ENCODE peak calls at places on chromosomes 1 and 21, in seven cellular contexts. One of them, this sample, is unnamed.

GRCh38 chr1:36326499-36326898 is 3.1 kb upstream of the EVA1B start:
- DNase-seq in NB4: no peak
- DNase-seq in SK-N-SH: no peak
- DNase-seq in WTC11: no peak
- DNase-seq in A549: no peak
- DNase-seq in K562: peak
- DNase-seq in endothelial cell of umbilical vein: no peak
- DNase-seq in this sample: no peak

GRCh38 chr21:43322805-43323204 is 104.1 kb downstream of the SIK1 start:
- DNase-seq in WTC11: no peak
- DNase-seq in K562: no peak
- DNase-seq in SK-N-SH: no peak
- DNase-seq in A549: no peak
- DNase-seq in NB4: peak
- DNase-seq in endothelial cell of umbilical vein: no peak
- DNase-seq in this sample: no peak

GRCh38 chr1:23100074-23100748 is 68.4 kb downstream of the LUZP1 start:
- DNase-seq in WTC11: no peak
- DNase-seq in NB4: peak
- DNase-seq in A549: peak
- DNase-seq in K562: no peak
- DNase-seq in endothelial cell of umbilical vein: peak
- DNase-seq in SK-N-SH: peak
- DNase-seq in this sample: no peak

GRCh38 chr1:246117066-246117791 is 389.9 kb downstream of the SMYD3 start:
- DNase-seq in endothelial cell of umbilical vein: peak
- DNase-seq in K562: peak
- DNase-seq in NB4: peak
- DNase-seq in WTC11: peak
- DNase-seq in SK-N-SH: peak
- DNase-seq in A549: peak
- DNase-seq in this sample: no peak

GRCh38 chr21:34511154-34511553 is 856 bp downstream of the KCNE1 start:
- DNase-seq in K562: no peak
- DNase-seq in endothelial cell of umbilical vein: no peak
- DNase-seq in A549: no peak
- DNase-seq in NB4: peak
- DNase-seq in SK-N-SH: no peak
- DNase-seq in WTC11: no peak
- DNase-seq in this sample: no peak

GRCh38 chr1:18262726-18263125 is 155.1 kb downstream of the IGSF21 start:
- DNase-seq in SK-N-SH: no peak
- DNase-seq in A549: no peak
- DNase-seq in endothelial cell of umbilical vein: no peak
- DNase-seq in WTC11: peak
- DNase-seq in NB4: no peak
- DNase-seq in K562: no peak
- DNase-seq in this sample: no peak

GRCh38 chr1:245829861-245830260 is 675.1 kb downstream of the KIF26B start:
- DNase-seq in endothelial cell of umbilical vein: no peak
- DNase-seq in NB4: no peak
- DNase-seq in K562: no peak
- DNase-seq in SK-N-SH: no peak
- DNase-seq in A549: no peak
- DNase-seq in WTC11: no peak
- DNase-seq in this sample: no peak

GRCh38 chr1:173201968-173202367 is 5.2 kb downstream of the TNFSF4 start:
- DNase-seq in WTC11: no peak
- DNase-seq in A549: no peak
- DNase-seq in endothelial cell of umbilical vein: no peak
- DNase-seq in SK-N-SH: no peak
- DNase-seq in NB4: no peak
- DNase-seq in K562: no peak
- DNase-seq in this sample: no peak

GRCh38 chr1:95169544-95169943 is 52.4 kb downstream of the TLCD4 start:
- DNase-seq in endothelial cell of umbilical vein: no peak
- DNase-seq in SK-N-SH: no peak
- DNase-seq in A549: peak
- DNase-seq in WTC11: no peak
- DNase-seq in NB4: no peak
- DNase-seq in K562: peak
- DNase-seq in this sample: peak

GRCh38 chr1:151313501-151313900 is 13.7 kb downstream of the PI4KB start:
- DNase-seq in WTC11: no peak
- DNase-seq in K562: no peak
- DNase-seq in NB4: no peak
- DNase-seq in SK-N-SH: no peak
- DNase-seq in endothelial cell of umbilical vein: no peak
- DNase-seq in A549: no peak
- DNase-seq in this sample: no peak

GRCh38 chr1:71049951-71050598 is 2.5 kb upstream of the PTGER3 start:
- DNase-seq in K562: peak
- DNase-seq in WTC11: no peak
- DNase-seq in NB4: peak
- DNase-seq in endothelial cell of umbilical vein: peak
- DNase-seq in A549: peak
- DNase-seq in SK-N-SH: peak
- DNase-seq in this sample: peak

GRCh38 chr1:170357750-170358149 is 174.2 kb upstream of the GORAB start:
- DNase-seq in NB4: no peak
- DNase-seq in endothelial cell of umbilical vein: no peak
- DNase-seq in K562: no peak
- DNase-seq in A549: no peak
- DNase-seq in WTC11: no peak
- DNase-seq in SK-N-SH: no peak
- DNase-seq in this sample: no peak

GRCh38 chr1:12088607-12089006 is 25.5 kb downstream of the TNFRSF8 start:
- DNase-seq in K562: no peak
- DNase-seq in NB4: peak
- DNase-seq in endothelial cell of umbilical vein: no peak
- DNase-seq in WTC11: no peak
- DNase-seq in A549: no peak
- DNase-seq in SK-N-SH: no peak
- DNase-seq in this sample: no peak

GRCh38 chr1:11784256-11784992 is 21.3 kb downstream of the MTHFR start:
- DNase-seq in K562: no peak
- DNase-seq in A549: no peak
- DNase-seq in NB4: no peak
- DNase-seq in SK-N-SH: no peak
- DNase-seq in WTC11: no peak
- DNase-seq in endothelial cell of umbilical vein: no peak
- DNase-seq in this sample: no peak

GRCh38 chr1:156684227-156684782 is 7.1 kb upstream of the NES start:
- DNase-seq in A549: no peak
- DNase-seq in WTC11: no peak
- DNase-seq in endothelial cell of umbilical vein: no peak
- DNase-seq in NB4: peak
- DNase-seq in K562: no peak
- DNase-seq in SK-N-SH: no peak
- DNase-seq in this sample: no peak

GRCh38 chr1:14615539-14616218 is 17.2 kb downstream of the KAZN start:
- DNase-seq in K562: no peak
- DNase-seq in endothelial cell of umbilical vein: no peak
- DNase-seq in WTC11: no peak
- DNase-seq in SK-N-SH: no peak
- DNase-seq in A549: no peak
- DNase-seq in NB4: no peak
- DNase-seq in this sample: no peak

GRCh38 chr1:212293579-212293978 is 8.4 kb downstream of the PPP2R5A start:
- DNase-seq in K562: no peak
- DNase-seq in WTC11: no peak
- DNase-seq in SK-N-SH: no peak
- DNase-seq in endothelial cell of umbilical vein: peak
- DNase-seq in A549: no peak
- DNase-seq in NB4: no peak
- DNase-seq in this sample: no peak

GRCh38 chr1:20540281-20540680 is 12.1 kb upstream of the FAM43B start:
- DNase-seq in K562: no peak
- DNase-seq in NB4: no peak
- DNase-seq in WTC11: no peak
- DNase-seq in endothelial cell of umbilical vein: no peak
- DNase-seq in SK-N-SH: no peak
- DNase-seq in A549: no peak
- DNase-seq in this sample: no peak

GRCh38 chr1:40179496-40180089 is 18.4 kb downstream of the RLF start:
- DNase-seq in endothelial cell of umbilical vein: no peak
- DNase-seq in NB4: no peak
- DNase-seq in WTC11: no peak
- DNase-seq in K562: no peak
- DNase-seq in A549: no peak
- DNase-seq in SK-N-SH: no peak
- DNase-seq in this sample: no peak

GRCh38 chr1:32242341-32242851 is 4.6 kb upstream of the FAM167B start:
- DNase-seq in NB4: peak
- DNase-seq in K562: peak
- DNase-seq in endothelial cell of umbilical vein: peak
- DNase-seq in A549: peak
- DNase-seq in SK-N-SH: peak
- DNase-seq in WTC11: peak
- DNase-seq in this sample: no peak

DNA sequence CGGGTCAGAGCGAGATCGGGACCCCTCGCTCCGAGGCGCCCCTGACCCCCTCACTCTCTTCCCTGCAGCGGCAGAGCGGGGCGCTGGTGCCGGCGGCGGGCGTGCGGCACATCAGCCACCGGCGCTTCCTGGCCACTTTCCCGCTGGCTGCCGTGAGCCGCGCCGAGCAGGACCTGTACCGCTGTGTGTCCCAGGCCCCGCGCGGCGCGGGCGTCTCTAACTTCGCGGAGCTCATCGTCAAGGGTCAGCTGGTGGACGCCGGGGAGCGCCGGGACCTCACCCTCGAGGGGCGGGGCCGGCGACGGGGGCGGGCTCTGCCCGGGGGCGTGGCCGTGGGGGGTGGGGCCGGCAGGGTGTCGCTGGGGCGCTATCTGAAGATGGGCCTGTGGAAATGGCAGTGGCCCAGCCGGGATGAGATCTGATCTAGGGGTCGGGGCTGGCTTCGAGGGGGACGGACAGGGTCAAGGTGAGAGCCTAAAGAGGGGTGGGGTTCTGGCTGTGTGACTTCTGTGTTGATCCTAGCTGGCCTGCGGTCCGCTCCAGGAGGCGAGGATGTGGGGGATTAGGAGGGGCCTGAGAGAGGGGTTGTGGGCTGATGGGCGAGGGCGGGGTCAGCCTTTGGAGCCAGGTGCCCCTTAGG is 23.6 kb downstream of the PTPRU start:
- DNase-seq in A549: no peak
- DNase-seq in endothelial cell of umbilical vein: no peak
- DNase-seq in SK-N-SH: peak
- DNase-seq in K562: peak
- DNase-seq in NB4: peak
- DNase-seq in WTC11: peak
- DNase-seq in this sample: no peak
- TF ChIP-seq MAX in A549: no peak
- TF ChIP-seq MAX in endothelial cell of umbilical vein: no peak
- TF ChIP-seq MAX in SK-N-SH: no peak
- TF ChIP-seq MAX in K562: no peak
- TF ChIP-seq MAX in NB4: no peak
- TF ChIP-seq MAX in WTC11: no peak
- TF ChIP-seq MAX in this sample: no peak

GRCh38 chr1:220135755-220136154 is 41.8 kb downstream of the IARS2 start:
- DNase-seq in SK-N-SH: no peak
- DNase-seq in A549: no peak
- DNase-seq in endothelial cell of umbilical vein: no peak
- DNase-seq in K562: no peak
- DNase-seq in WTC11: no peak
- DNase-seq in NB4: no peak
- DNase-seq in this sample: no peak
- TF ChIP-seq MAX in SK-N-SH: no peak
- TF ChIP-seq MAX in A549: no peak
- TF ChIP-seq MAX in endothelial cell of umbilical vein: no peak
- TF ChIP-seq MAX in K562: no peak
- TF ChIP-seq MAX in WTC11: no peak
- TF ChIP-seq MAX in NB4: no peak
- TF ChIP-seq MAX in this sample: no peak

DNA sequence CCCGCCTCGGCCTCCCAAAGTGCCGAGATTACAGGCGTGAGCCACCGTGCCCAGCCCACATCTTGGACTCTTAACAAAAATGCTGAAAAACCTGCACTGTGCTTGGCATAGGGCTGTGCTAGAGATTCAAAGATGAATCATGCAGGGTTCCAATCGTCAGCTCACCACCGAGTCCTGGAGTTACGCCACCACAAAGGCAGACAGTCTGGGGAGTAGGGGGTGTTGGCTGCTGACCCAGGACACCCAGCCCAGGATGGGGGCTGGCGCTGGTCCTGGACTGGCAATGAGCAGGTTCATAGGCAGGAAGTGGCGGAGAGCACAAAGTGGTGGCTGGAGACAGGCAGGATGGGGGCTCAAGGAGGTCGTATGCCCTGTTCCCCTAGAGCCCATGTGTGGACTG is 16.0 kb downstream of the PSRC1 start:
- DNase-seq in SK-N-SH: no peak
- DNase-seq in endothelial cell of umbilical vein: no peak
- DNase-seq in K562: no peak
- DNase-seq in A549: no peak
- DNase-seq in NB4: peak
- DNase-seq in WTC11: no peak
- DNase-seq in this sample: no peak
- TF ChIP-seq MAX in SK-N-SH: no peak
- TF ChIP-seq MAX in endothelial cell of umbilical vein: no peak
- TF ChIP-seq MAX in K562: no peak
- TF ChIP-seq MAX in A549: no peak
- TF ChIP-seq MAX in NB4: no peak
- TF ChIP-seq MAX in WTC11: no peak
- TF ChIP-seq MAX in this sample: no peak

GRCh38 chr1:92087542-92087941 is 7.4 kb downstream of the BTBD8 start:
- DNase-seq in endothelial cell of umbilical vein: no peak
- DNase-seq in NB4: no peak
- DNase-seq in A549: no peak
- DNase-seq in K562: no peak
- DNase-seq in WTC11: no peak
- DNase-seq in SK-N-SH: no peak
- DNase-seq in this sample: no peak

GRCh38 chr1:92081031-92081430 is 886 bp downstream of the BTBD8 start:
- DNase-seq in SK-N-SH: no peak
- DNase-seq in A549: no peak
- DNase-seq in WTC11: no peak
- DNase-seq in NB4: peak
- DNase-seq in endothelial cell of umbilical vein: no peak
- DNase-seq in K562: no peak
- DNase-seq in this sample: no peak

GRCh38 chr1:92080128-92080985 is at the start of gene BTBD8:
- DNase-seq in K562: peak
- DNase-seq in NB4: peak
- DNase-seq in A549: peak
- DNase-seq in endothelial cell of umbilical vein: peak
- DNase-seq in SK-N-SH: peak
- DNase-seq in WTC11: peak
- DNase-seq in this sample: peak

GRCh38 chr1:92085727-92086126 is 5.6 kb downstream of the BTBD8 start:
- DNase-seq in WTC11: no peak
- DNase-seq in A549: no peak
- DNase-seq in endothelial cell of umbilical vein: no peak
- DNase-seq in NB4: peak
- DNase-seq in K562: no peak
- DNase-seq in SK-N-SH: no peak
- DNase-seq in this sample: peak

DNA sequence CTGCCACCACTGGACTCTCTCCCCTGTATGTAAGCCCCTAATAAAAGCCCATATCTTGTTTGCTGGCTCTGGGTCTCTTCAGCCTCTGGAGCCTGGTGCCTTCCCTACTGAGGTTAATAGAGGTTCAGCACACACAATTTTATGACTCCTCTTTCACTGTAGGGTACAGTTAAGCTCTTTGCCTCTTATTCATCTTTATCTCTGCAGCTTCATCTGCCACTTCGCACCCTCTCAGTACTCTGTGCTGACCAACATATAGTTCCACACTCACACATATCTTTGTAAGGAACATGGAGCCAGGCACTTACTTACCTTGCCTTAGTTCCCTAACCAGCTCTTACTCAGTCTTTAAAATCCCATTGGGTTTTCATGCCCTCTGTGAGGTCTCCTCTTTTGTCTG is 4.5 kb downstream of the BTBD8 start:
- DNase-seq in A549: no peak
- DNase-seq in NB4: no peak
- DNase-seq in endothelial cell of umbilical vein: no peak
- DNase-seq in WTC11: no peak
- DNase-seq in SK-N-SH: no peak
- DNase-seq in K562: no peak
- DNase-seq in this sample: no peak
- TF ChIP-seq MAX in A549: no peak
- TF ChIP-seq MAX in NB4: no peak
- TF ChIP-seq MAX in endothelial cell of umbilical vein: no peak
- TF ChIP-seq MAX in WTC11: no peak
- TF ChIP-seq MAX in SK-N-SH: no peak
- TF ChIP-seq MAX in K562: no peak
- TF ChIP-seq MAX in this sample: no peak